ENCODE peak calls at places on chromosomes 6 and 20, in seven cellular contexts. I, V, J, Y, K, O and S are unnamed samples.

GRCh38 chr6:97282238-97282725 is 734 bp downstream of the MMS22L start:
- DNase-seq in K (peak; percentile 1), O (no peak), V (no peak), J (no peak), I (peak; percentile 4), Y (no peak), S (no peak)

GRCh38 chr20:7269452-7269851 is 502.0 kb downstream of the BMP2 start:
- DNase-seq in K (no peak), J (no peak), I (no peak), V (no peak), O (no peak), Y (no peak), S (no peak)

GRCh38 chr6:61869632-61870400 is 416.2 kb downstream of the KHDRBS2 start:
- DNase-seq in K (no peak), V (no peak), O (no peak), I (no peak), Y (no peak), J (no peak), S (no peak)

GRCh38 chr6:81750660-81751387 is 1.7 kb downstream of the TENT5A start:
- DNase-seq in V (no peak), J (no peak), I (peak; percentile 25), O (no peak), K (no peak), Y (no peak), S (no peak)

GRCh38 chr6:136039185-136039584 is 187.7 kb downstream of the PDE7B start:
- DNase-seq in I (peak; percentile 61), J (no peak), K (peak; percentile 27), V (no peak), O (no peak), Y (no peak), S (no peak)

GRCh38 chr20:44193801-44194200 is 6.8 kb upstream of the JPH2 start:
- DNase-seq in K (no peak), I (no peak), J (no peak), Y (no peak), O (no peak), V (no peak), S (no peak)

GRCh38 chr20:15814903-15815302 is 758.3 kb downstream of the KIF16B start:
- DNase-seq in I (no peak), Y (no peak), O (no peak), J (no peak), K (peak; percentile 8), V (no peak), S (no peak)

GRCh38 chr6:49401063-49401462 is 62.0 kb downstream of the MMUT start:
- DNase-seq in Y (no peak), O (no peak), J (no peak), I (no peak), V (no peak), K (no peak), S (no peak)

GRCh38 chr6:51644426-51644825 is 443.0 kb downstream of the PKHD1 start:
- DNase-seq in I (no peak), Y (no peak), J (no peak), V (no peak), K (no peak), O (no peak), S (peak; percentile 49)

GRCh38 chr6:21438237-21438985 is 155.1 kb upstream of the SOX4 start:
- DNase-seq in O (no peak), J (no peak), Y (no peak), V (no peak), I (no peak), K (no peak), S (no peak)

GRCh38 chr6:11918021-11918738 is 93.9 kb upstream of the HIVEP1 start:
- DNase-seq in K (peak; percentile 86), J (no peak), Y (no peak), I (peak; percentile 65), V (peak; percentile 82), O (no peak), S (no peak)

GRCh38 chr6:30101423-30101938 is 11.4 kb downstream of the TRIM31 start:
- DNase-seq in K (no peak), V (no peak), J (no peak), O (no peak), Y (no peak), I (no peak), S (no peak)

GRCh38 chr6:30102701-30103629 is 9.9 kb downstream of the TRIM31 start:
- DNase-seq in I (peak; percentile 91), J (peak; percentile 85), Y (peak; percentile 93), K (peak; percentile 85), O (peak; percentile 80), V (peak; percentile 63), S (no peak)

GRCh38 chr6:30103630-30104179 is 9.2 kb downstream of the TRIM31 start:
- DNase-seq in O (no peak), Y (no peak), V (no peak), K (no peak), J (no peak), I (no peak), S (no peak)

GRCh38 chr6:30100585-30101422 is 12.1 kb downstream of the TRIM31 start:
- DNase-seq in V (no peak), I (no peak), K (no peak), Y (peak; percentile 63), J (no peak), O (peak; percentile 63), S (no peak)

DNA sequence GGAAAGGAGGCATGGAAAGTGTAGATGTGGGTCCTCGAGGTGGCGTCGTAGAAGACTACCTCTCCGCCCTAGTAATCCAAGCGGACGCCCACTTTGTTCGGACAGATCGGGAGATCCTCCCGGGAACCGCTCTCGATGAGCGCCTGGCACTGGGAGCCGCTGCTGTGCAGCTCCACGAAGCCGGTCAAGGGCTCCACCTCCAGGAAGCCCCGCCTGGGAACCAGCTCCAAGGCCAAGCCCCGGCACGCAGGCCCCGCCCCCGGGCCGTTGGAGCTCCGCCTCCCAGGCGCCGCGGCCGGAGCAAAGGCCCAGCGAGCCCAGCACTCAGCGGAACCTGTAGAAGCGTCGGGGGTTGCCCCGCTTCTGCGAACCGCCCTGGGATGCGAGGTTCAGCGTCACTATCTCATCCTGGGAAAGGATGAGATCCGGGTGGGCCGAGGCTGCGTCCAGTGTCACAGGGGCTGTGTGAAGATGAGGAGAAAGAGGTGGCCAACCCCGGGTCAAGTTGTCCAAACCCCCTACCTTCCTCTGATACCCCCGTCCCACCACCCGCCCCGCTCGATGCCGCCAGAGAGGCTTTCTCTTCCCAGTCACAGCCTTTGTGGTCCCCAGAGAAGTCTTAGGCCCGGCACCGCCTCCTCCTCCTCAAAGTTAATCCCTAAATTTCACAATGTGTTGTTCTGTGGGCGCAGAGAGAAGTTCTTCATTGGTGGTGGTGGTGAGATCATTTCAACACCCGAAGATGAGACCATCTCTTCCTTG is 10.8 kb downstream of the TRIM31 start:
- DNase-seq in V (peak; percentile 23), J (peak; percentile 81), K (peak; percentile 83), Y (peak; percentile 97), O (peak; percentile 93), I (peak; percentile 86), S (no peak)
- TF ChIP-seq CTCF in V (peak; percentile 10), J (no peak), K (peak; percentile 33), Y (no peak), O (no peak), I (peak; percentile 8), S (peak; percentile 30)

GRCh38 chr6:36850001-36850400 is 10.8 kb upstream of the CPNE5 start:
- DNase-seq in O (no peak), Y (no peak), K (no peak), J (no peak), V (no peak), I (no peak), S (no peak)

GRCh38 chr6:36851149-36851614 is 11.9 kb upstream of the CPNE5 start:
- DNase-seq in K (peak; percentile 63), J (peak; percentile 45), Y (peak; percentile 43), I (peak; percentile 92), O (peak; percentile 48), V (peak; percentile 76), S (no peak)

GRCh38 chr6:36847152-36847551 is 7.9 kb upstream of the CPNE5 start:
- DNase-seq in J (no peak), I (no peak), K (no peak), Y (no peak), V (no peak), O (no peak), S (no peak)

GRCh38 chr6:36847991-36848390 is 8.7 kb upstream of the CPNE5 start:
- DNase-seq in K (no peak), Y (no peak), J (no peak), I (no peak), O (no peak), V (no peak), S (no peak)

GRCh38 chr6:36848658-36849441 is 9.6 kb upstream of the CPNE5 start:
- DNase-seq in J (no peak), I (peak; percentile 60), V (no peak), O (peak; percentile 78), Y (peak; percentile 77), K (no peak), S (no peak)
- H3K4me3 ChIP-seq in J (no peak overlapping the region), I (no peak overlapping the region), V (no peak overlapping the region), O (peak overlapping the region; percentile 25), Y (peak overlapping the region; percentile 40), K (no peak overlapping the region), S (peak overlapping the region; percentile 6)

GRCh38 chr6:89299451-89299850 is 15.6 kb downstream of the GABRR2 start:
- DNase-seq in J (peak; percentile 32), Y (no peak), K (no peak), I (peak; percentile 17), O (no peak), V (no peak), S (no peak)
- TF ChIP-seq CTCF in J (no peak), Y (no peak), K (no peak), I (peak; percentile 36), O (no peak), V (peak; percentile 17), S (peak; percentile 39)

DNA sequence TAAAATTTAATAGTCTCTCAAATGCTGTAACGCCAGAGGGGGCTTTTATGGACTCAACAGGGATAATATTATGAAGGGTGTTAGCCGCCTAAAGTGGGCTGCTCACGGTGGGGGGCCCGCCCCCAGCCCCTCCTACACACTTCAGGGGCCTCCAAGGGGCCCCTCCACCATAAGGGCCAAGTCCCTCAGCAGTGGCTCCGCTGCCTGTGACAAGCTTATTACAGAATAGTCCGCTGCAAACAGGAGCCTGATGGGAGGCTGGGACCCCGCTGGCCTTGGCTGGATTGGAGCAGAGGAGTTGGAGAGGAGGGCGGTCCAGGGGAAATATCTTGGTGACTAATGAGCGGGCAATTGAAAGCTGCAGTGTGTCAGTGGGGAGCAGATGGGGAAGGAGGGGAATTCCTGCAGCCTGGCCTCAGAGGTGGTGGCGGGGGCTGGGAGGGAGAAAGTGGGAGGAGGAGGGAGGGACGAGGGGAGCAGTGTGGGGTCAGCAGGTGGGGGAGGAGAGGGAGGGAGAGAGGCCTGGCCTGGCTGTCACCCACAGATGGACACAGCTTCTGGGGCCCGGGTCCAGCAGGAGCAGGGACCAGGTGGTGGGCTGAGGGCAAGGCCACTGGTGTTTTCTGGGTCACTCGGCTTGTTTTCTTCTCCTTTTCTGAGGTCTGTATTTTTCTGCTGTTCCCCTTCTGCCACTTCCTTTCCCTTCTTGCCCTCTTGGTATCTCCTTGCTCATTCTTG is 57.6 kb upstream of the FOXP4 start:
- DNase-seq in O (no peak), Y (no peak), K (peak; percentile 67), I (peak; percentile 76), V (peak; percentile 75), J (no peak), S (peak; percentile 65)
- H3K4me3 ChIP-seq in O (no peak overlapping the region), Y (no peak overlapping the region), K (no peak overlapping the region), I (no peak overlapping the region), V (no peak overlapping the region), J (no peak overlapping the region), S (no peak overlapping the region)